ENCODE peak calls at places on chromosomes 7 and 10, in four cellular contexts. Y, S, V and Q are unnamed samples.

GRCh38 chr7:157412021-157412443 is 75.2 kb downstream of the DNAJB6 start:
- DNase-seq in Y (no peak), S (no peak), V (no peak), Q (no peak)

GRCh38 chr7:1758417-1758858 is 88.4 kb downstream of the ELFN1 start:
- DNase-seq in S (no peak), V (peak), Y (peak), Q (no peak)

GRCh38 chr7:35752727-35753126 is 48.1 kb upstream of the SEPTIN7 start:
- DNase-seq in Y (no peak), V (no peak), S (no peak), Q (no peak)

GRCh38 chr10:88652621-88653020 is 11.6 kb upstream of the LIPF start:
- DNase-seq in S (no peak), V (no peak), Y (no peak), Q (no peak)

GRCh38 chr7:131346885-131347592 is 19.4 kb downstream of the MKLN1 start:
- DNase-seq in V (no peak), S (no peak), Y (no peak), Q (no peak)

GRCh38 chr7:146956323-146956722 is 839.7 kb downstream of the CNTNAP2 start:
- DNase-seq in S (no peak), Y (no peak), V (no peak), Q (no peak)

GRCh38 chr10:22635650-22636049 is 78.7 kb downstream of the PIP4K2A start:
- DNase-seq in Y (no peak), S (no peak), V (no peak), Q (no peak)

GRCh38 chr7:44284881-44285541 is 40.4 kb downstream of the CAMK2B start:
- DNase-seq in V (no peak), Y (no peak), S (no peak), Q (peak)

GRCh38 chr10:17847586-17848296 is 38.6 kb downstream of the MRC1 start:
- DNase-seq in Y (no peak), V (no peak), S (no peak), Q (no peak)

GRCh38 chr7:87506243-87507180 is 31.0 kb upstream of the ABCB4 start:
- DNase-seq in Y (no peak), S (no peak), V (peak), Q (no peak)

GRCh38 chr10:117674641-117675040 is 132.1 kb downstream of the EMX2 start:
- DNase-seq in Y (no peak), S (no peak), V (no peak), Q (no peak)

GRCh38 chr10:131580674-131581073 is 269.2 kb upstream of the TCERG1L start:
- DNase-seq in Y (no peak), V (no peak), S (no peak), Q (no peak)

GRCh38 chr7:151795168-151795754 is 81.7 kb downstream of the PRKAG2 start:
- DNase-seq in V (no peak), S (no peak), Y (no peak), Q (no peak)

GRCh38 chr7:151895695-151896485 is 19.0 kb upstream of the PRKAG2 start:
- DNase-seq in Y (no peak), V (no peak), S (no peak), Q (no peak)

GRCh38 chr7:657565-658119 is 68.9 kb upstream of the DNAAF5 start:
- DNase-seq in Y (no peak), S (no peak), V (no peak), Q (no peak)

GRCh38 chr10:80477-81105 is 31.5 kb upstream of the TUBB8 start:
- DNase-seq in V (no peak), S (no peak), Y (no peak), Q (no peak)

GRCh38 chr10:122974034-122974433 is 6.2 kb upstream of the PSTK start:
- DNase-seq in Y (no peak), S (no peak), V (no peak), Q (no peak)

GRCh38 chr10:131981429-131982184 is at the start of gene BNIP3:
- DNase-seq in V (peak), S (peak), Y (peak), Q (peak)

GRCh38 chr10:6766061-6766460 is 186.0 kb upstream of the PRKCQ start:
- DNase-seq in S (no peak), Y (no peak), V (no peak), Q (no peak)

GRCh38 chr7:127251458-127252379 is 1.0 kb downstream of the GRM8 start:
- DNase-seq in Y (no peak), V (no peak), S (no peak), Q (peak)

GRCh38 chr7:55545496-55545895 is 26.8 kb downstream of the VOPP1 start:
- DNase-seq in V (no peak), Y (no peak), S (no peak), Q (no peak)

GRCh38 chr10:83476211-83476610 is 663.1 kb upstream of the GHITM start:
- DNase-seq in V (no peak), Y (no peak), S (no peak), Q (no peak)

GRCh38 chr10:90447836-90448235 is 410.0 kb downstream of the HTR7 start:
- DNase-seq in V (no peak), S (no peak), Y (no peak), Q (no peak)

GRCh38 chr10:116490028-116490662 is 55.6 kb upstream of the PNLIP start:
- DNase-seq in S (no peak), Y (peak), V (peak), Q (no peak)

GRCh38 chr10:132676193-132676891 is 109.6 kb downstream of the NKX6-2 start:
- DNase-seq in S (no peak), V (peak), Y (no peak), Q (no peak)

GRCh38 chr10:47261121-47261520 is 38.9 kb upstream of the GDF10 start:
- DNase-seq in S (peak), Y (no peak), V (no peak), Q (peak)

GRCh38 chr7:13841284-13841683 is 148.2 kb downstream of the ETV1 start:
- DNase-seq in S (no peak), Y (no peak), V (no peak), Q (no peak)

GRCh38 chr10:77504196-77504869 is 133.3 kb downstream of the KCNMA1 start:
- DNase-seq in V (no peak), S (no peak), Y (no peak), Q (no peak)

GRCh38 chr10:120514035-120514620 is 57.1 kb downstream of the PLPP4 start:
- DNase-seq in V (peak), S (no peak), Y (peak), Q (peak)

GRCh38 chr7:132440126-132440525 is 136.1 kb downstream of the PLXNA4 start:
- DNase-seq in S (no peak), V (no peak), Y (no peak), Q (no peak)

GRCh38 chr10:35379226-35380137 is 43.2 kb downstream of the CCNY start:
- DNase-seq in Y (peak), S (peak), V (no peak), Q (no peak)

GRCh38 chr10:126050301-126050700 is 153.9 kb downstream of the FANK1 start:
- DNase-seq in Y (no peak), V (no peak), S (no peak), Q (no peak)

GRCh38 chr7:99278180-99278579 is 5.5 kb downstream of the MYH16 start:
- DNase-seq in Y (no peak), V (no peak), S (no peak), Q (no peak)

GRCh38 chr10:47207280-47207613 is 92.8 kb upstream of the GDF10 start:
- DNase-seq in V (peak), Y (no peak), S (no peak), Q (no peak)

DNA sequence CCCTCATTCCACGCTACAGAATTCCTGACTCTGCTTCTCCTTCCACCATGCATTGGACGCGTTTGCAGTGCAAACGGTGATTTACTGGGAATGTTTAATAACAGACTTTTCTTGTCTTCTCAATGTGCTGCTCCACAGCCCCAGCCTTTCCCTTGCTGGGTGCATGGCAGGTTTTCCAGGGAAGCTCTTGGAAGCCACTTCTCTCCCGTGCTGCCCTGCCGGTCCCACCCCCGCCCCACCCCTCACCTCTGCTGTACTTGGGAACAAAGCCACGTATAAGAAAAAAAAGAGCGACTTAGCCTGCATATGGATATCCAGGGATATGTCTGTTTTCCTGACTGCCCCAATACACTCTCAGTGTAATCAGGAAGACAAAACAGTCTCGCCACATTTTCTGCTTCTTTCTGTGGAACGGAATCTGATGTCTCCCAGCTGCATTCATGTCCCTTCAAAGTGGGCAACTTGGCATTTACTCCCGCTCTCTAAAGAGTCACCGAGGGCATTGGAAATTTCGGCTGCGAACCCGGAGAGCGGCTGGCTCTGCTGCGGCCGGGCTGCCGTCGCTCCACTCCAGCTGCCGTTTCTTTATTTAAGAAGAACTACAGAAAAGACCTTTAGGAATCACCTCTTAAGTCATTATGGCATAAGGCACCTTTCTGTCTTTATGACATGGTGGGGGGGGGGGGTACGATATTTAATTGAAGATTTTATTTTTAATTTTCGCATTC is 434.3 kb upstream of the MGMT start:
- DNase-seq in V (no peak), S (no peak), Y (no peak), Q (no peak)
- TF ChIP-seq SRF in V (no peak), S (no peak), Y (no peak), Q (no peak)

DNA sequence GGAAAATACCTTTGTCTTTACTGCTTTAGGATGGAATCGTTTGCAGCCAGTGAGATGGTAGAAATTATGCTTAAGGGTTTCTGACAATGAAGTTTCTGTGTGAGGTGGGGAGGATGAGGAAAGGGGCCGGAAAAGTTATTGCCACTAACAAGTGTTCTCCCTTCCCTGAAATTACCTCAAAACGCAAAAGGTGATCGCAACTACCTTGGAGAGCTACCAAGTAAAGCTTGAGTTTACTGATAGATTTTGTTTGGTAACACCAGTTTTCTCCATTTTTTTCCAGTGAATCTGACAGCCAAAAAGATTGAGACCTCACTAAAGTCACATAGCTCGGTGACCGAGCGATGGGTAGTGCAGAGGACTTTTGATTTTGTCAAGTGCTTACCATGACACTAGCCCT is 1.5 kb downstream of the SUV39H2 start:
- DNase-seq in V (no peak), S (no peak), Y (peak), Q (no peak)
- TF ChIP-seq BRCA1 in V (no peak), S (no peak), Y (no peak), Q (no peak)

DNA sequence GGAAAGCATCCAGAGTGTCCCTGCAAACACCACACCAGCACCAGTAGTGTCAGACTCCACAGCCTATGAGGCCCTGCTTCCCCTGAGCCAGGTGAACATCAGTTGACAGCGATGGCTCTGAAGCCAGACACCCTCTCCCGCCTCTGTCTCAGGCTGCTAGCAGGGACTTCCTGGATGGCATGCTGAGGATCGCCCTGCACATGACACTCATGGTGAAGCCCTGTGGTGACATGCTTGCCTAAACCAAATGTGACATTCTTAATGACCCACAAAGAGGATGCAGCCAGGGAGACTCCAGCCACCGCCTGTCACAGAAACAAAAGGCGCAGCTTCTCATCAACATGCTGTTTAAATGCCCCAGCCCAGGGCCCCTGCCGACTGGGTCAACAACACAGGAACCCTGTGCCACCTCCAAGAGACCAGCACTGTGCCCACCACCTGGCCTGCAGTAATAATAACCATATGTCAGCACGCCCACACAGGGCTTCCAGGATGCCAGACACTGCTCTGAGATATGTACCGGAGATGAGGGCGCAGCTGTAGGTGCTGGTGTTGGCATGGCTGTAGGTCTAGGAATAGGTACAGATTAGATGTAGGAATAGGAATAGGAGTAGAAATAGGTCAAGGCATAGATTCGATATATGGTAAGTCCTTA is 81.3 kb downstream of the GRID1 start:
- DNase-seq in S (no peak), V (no peak), Y (no peak), Q (peak)
- TF ChIP-seq SRF in S (no peak), V (no peak), Y (no peak), Q (no peak)

GRCh38 chr10:124213471-124213870 is 120.1 kb upstream of the CHST15 start:
- DNase-seq in S (no peak), V (no peak), Y (no peak), Q (no peak)

GRCh38 chr10:124212702-124213101 is 119.3 kb upstream of the CHST15 start:
- DNase-seq in V (no peak), S (no peak), Y (no peak), Q (no peak)

GRCh38 chr10:124210263-124210662 is 116.9 kb upstream of the CHST15 start:
- DNase-seq in V (no peak), S (no peak), Y (no peak), Q (peak)

GRCh38 chr10:124213881-124214523 is 120.6 kb upstream of the CHST15 start:
- DNase-seq in S (no peak), Y (no peak), V (no peak), Q (no peak)

GRCh38 chr10:124211921-124212320 is 118.5 kb upstream of the CHST15 start:
- DNase-seq in S (no peak), V (no peak), Y (no peak), Q (no peak)
- TF ChIP-seq BRCA1 in S (no peak), V (no peak), Y (no peak), Q (no peak)

DNA sequence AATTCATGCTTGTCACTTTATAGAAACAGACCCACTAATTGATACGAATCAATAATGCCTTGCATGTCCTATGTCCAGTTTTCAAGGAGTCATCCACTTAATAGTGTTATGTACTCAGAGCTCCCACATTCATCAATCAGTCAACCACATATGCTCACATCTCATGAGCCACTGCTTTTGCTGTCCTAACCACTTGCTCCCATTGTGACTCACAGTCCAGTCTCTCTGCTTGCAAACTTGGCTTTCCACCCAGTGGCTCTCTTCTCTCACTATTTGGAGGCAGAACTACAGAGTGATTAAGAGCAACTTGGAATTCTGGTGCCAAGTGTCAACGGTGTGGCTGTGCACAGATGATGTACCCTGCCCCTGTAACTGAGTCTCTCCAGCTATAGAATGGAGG is 166.0 kb downstream of the SNX13 start:
- DNase-seq in S (no peak), Y (no peak), V (no peak), Q (no peak)
- TF ChIP-seq SRF in S (no peak), Y (no peak), V (no peak), Q (no peak)

GRCh38 chr7:110870926-110871325 is 220.0 kb upstream of the LRRN3 start:
- DNase-seq in V (no peak), Y (no peak), S (no peak), Q (no peak)
- TF ChIP-seq BRCA1 in V (no peak), Y (no peak), S (no peak), Q (no peak)

DNA sequence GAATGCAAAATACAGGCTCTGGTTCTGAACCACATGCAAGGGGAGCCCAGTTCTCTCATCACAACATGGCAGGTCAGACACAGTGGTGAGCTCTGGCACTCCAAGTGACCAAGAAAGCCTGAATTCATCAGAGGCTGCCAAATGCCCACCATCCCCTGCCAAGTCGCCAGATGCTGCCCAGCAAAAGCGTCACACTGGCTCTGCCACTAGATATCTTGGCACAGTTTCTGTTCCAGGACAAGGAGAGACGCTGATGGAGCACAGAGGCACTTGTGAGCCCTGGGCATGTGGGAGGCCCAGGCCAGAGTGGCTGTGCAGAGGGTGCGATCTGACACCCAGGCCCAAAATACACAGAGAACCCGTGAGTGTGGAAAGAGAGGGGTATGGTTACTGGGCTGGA is 57.8 kb downstream of the GAD2 start:
- DNase-seq in S (no peak), Y (no peak), V (no peak), Q (no peak)
- TF ChIP-seq SRF in S (no peak), Y (no peak), V (no peak), Q (no peak)

GRCh38 chr10:28266449-28267224 is 36.2 kb downstream of the MPP7 start:
- DNase-seq in V (no peak), S (no peak), Y (no peak), Q (no peak)
- TF ChIP-seq BRCA1 in V (no peak), S (no peak), Y (no peak), Q (no peak)